ENCODE peak calls at places on chromosomes 16 and 17, in five cellular contexts. S, N, K, W and L are unnamed samples.

GRCh38 chr17:10657123-10657522 is at the start of gene MYH3:
- DNase-seq in S (no peak), N (no peak), K (no peak), W (no peak), L (no peak)

GRCh38 chr16:9261376-9261775 is 169.9 kb downstream of the HAPSTR1 start:
- DNase-seq in S (no peak), N (no peak), K (no peak), W (no peak), L (no peak)

GRCh38 chr17:17994271-17994670 is 21.6 kb downstream of the DRC3 start:
- DNase-seq in S (peak), N (peak), K (peak), W (no peak), L (no peak)

GRCh38 chr17:14169287-14169686 is 67.4 kb downstream of the CDRT15 start:
- DNase-seq in S (no peak), N (no peak), K (no peak), W (no peak), L (no peak)

GRCh38 chr17:41178843-41179616 is 1.0 kb upstream of the KRTAP4-2 start:
- DNase-seq in S (no peak), N (peak), K (peak), W (no peak), L (peak)

GRCh38 chr16:31081428-31082351 is 7.1 kb downstream of the PRSS53 start:
- DNase-seq in S (no peak), N (no peak), K (no peak), W (no peak), L (no peak)

GRCh38 chr16:2161911-2162310 is 6.3 kb downstream of the TRAF7 start:
- DNase-seq in S (no peak), N (no peak), K (no peak), W (no peak), L (no peak)

GRCh38 chr17:18315498-18316360 is 636 bp downstream of the SMCR8 start:
- DNase-seq in S (peak), N (no peak), K (no peak), W (no peak), L (no peak)

GRCh38 chr16:67173323-67173722 is 3.0 kb downstream of the NOL3 start:
- DNase-seq in S (no peak), N (no peak), K (no peak), W (no peak), L (no peak)
- H3K4me3 ChIP-seq in S (no peak), N (peak), K (peak), W (peak), L (peak)

DNA sequence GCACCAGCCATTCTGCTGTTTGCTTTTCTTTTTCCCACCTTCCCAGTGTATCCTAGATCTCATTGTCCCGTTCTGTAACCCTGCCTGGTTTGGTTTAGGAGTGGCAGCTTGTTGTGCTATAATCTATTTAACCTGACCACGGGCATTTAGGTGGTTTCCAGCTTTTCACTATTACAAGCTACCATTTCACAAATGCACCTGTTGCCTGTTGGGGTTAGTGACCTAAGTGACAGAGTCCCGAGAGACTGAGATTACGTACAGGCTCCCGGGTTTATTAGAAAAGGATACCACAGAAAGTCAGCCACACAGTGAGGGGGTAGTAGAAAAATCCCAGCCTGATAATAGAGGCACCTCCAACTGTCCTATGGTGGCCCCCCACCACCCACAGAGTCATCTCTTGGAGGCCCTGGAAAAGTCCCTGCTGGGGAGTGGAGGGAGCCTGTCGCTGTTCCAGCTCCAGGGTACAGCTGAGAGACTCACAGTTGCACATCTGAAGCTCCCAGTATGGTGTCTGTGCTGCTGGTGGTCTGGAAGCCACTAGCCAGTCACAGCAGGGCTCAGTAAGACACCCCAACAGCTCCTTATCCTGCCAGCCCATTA is 21.2 kb downstream of the CLEC16A start:
- DNase-seq in S (no peak), N (no peak), K (no peak), W (no peak), L (no peak)
- H3K4me3 ChIP-seq in S (no peak), N (no peak), K (no peak), W (no peak), L (no peak)

GRCh38 chr17:78779848-78780247 is 2.2 kb downstream of the CYTH1 start:
- DNase-seq in S (peak), N (no peak), K (no peak), W (peak), L (no peak)

GRCh38 chr17:78777886-78778285 is 4.2 kb downstream of the CYTH1 start:
- DNase-seq in S (no peak), N (no peak), K (no peak), W (no peak), L (no peak)

GRCh38 chr17:78781339-78782304 is at the start of gene CYTH1:
- DNase-seq in S (no peak), N (no peak), K (peak), W (peak), L (peak)

GRCh38 chr17:78780852-78781338 is 1.2 kb downstream of the CYTH1 start:
- DNase-seq in S (peak), N (no peak), K (peak), W (peak), L (no peak)

DNA sequence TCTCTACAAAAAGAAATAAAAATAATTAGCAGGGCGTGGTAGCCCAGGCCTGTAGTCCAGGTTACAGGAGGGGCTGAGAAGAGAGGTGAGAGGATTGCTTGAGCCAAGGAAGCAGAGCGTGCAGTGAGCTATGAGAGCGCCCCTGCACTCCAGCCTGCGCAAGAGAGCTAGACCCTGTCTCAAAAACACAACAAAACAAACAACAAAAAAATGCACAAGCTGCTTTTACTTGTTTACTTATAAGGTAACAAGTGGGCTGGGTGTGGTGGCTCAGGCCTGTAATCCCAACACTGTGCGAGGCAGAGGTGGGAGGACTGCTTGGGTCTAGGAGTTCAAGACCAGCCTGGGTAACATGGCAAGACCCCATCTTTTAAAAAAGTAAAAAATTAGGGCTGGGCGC is 1.7 kb downstream of the CYTH1 start:
- DNase-seq in S (no peak), N (no peak), K (no peak), W (peak), L (no peak)
- H3K4me3 ChIP-seq in S (no peak), N (peak), K (peak), W (peak), L (no peak)

GRCh38 chr16:50265260-50265659 is 1.1 kb upstream of the ADCY7 start:
- DNase-seq in S (no peak), N (no peak), K (peak), W (no peak), L (peak)
- H3K4me3 ChIP-seq in S (no peak), N (no peak), K (no peak), W (no peak), L (no peak)

GRCh38 chr17:45222994-45223540 is 1.4 kb downstream of the FMNL1 start:
- DNase-seq in S (no peak), N (no peak), K (no peak), W (no peak), L (no peak)
- H3K4me3 ChIP-seq in S (no peak), N (no peak), K (no peak), W (peak), L (no peak)

GRCh38 chr16:49866533-49867155 is 10.7 kb upstream of the ZNF423 start:
- DNase-seq in S (peak), N (no peak), K (no peak), W (no peak), L (no peak)

GRCh38 chr16:49862694-49863093 is 6.8 kb upstream of the ZNF423 start:
- DNase-seq in S (no peak), N (no peak), K (no peak), W (no peak), L (no peak)

GRCh38 chr16:49869731-49870130 is 13.8 kb upstream of the ZNF423 start:
- DNase-seq in S (no peak), N (no peak), K (no peak), W (no peak), L (no peak)

GRCh38 chr16:49867234-49867633 is 11.3 kb upstream of the ZNF423 start:
- DNase-seq in S (no peak), N (no peak), K (no peak), W (no peak), L (no peak)

GRCh38 chr16:49868164-49868668 is 12.3 kb upstream of the ZNF423 start:
- DNase-seq in S (no peak), N (no peak), K (no peak), W (no peak), L (no peak)
- H3K4me3 ChIP-seq in S (no peak), N (no peak), K (no peak), W (no peak), L (no peak)

DNA sequence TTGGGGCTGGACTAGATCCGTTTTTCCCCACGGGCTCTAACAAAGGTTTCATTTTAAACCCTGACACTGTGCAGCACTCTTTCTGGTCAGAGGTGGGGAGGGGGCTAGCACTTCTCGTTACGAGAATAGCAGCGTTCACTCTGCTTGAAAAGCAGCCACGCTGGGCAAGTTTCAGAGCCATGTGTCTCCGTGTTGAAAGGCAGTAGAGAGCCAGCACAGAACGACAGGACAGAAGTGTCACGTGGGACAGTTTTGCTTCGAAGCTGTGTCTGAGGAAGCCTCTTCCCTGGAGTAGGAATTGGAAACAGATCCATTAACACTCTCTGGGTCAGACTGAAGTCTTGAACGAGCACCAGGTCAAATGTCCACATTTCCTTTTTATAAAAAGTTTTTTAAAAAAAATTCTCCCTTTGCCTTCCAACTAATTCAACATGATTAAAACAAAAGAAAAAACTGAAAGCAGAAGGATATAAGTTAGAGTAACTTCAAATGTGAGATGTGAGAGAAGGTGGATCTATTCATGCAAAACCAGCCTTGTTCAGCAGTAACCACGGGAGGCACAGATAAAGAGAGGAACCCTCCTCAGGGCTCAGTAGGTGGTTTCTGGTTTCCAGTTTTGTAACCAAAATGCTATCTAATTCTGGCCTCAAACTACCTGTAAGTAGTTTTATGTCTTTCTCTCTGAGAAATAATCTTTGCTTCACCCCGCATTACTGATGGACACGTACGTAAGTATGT is 65.0 kb downstream of the SMG6 start:
- DNase-seq in S (no peak), N (no peak), K (peak), W (no peak), L (no peak)
- H3K4me3 ChIP-seq in S (no peak), N (no peak), K (peak), W (no peak), L (peak)